ENCODE peak calls at places on chromosomes 13 and 19, in seven cellular contexts. Z, M, N, P, L, V and T are unnamed samples.

GRCh38 chr19:56613639-56614038 is 18.5 kb downstream of the ZNF71 start:
- DNase-seq in M (no peak), P (no peak), Z (no peak), L (no peak), V (no peak), N (no peak), T (no peak)

GRCh38 chr19:33396701-33397535 is 23.4 kb downstream of the CEBPG start:
- DNase-seq in P (no peak), V (peak), M (peak), L (no peak), N (peak), Z (peak), T (no peak)

GRCh38 chr19:33394006-33394722 is 20.7 kb downstream of the CEBPG start:
- DNase-seq in P (no peak), L (no peak), M (peak), Z (no peak), V (peak), N (peak), T (no peak)

GRCh38 chr19:6540918-6541689 is 10.3 kb downstream of the TNFSF9 start:
- DNase-seq in P (no peak), N (no peak), V (no peak), M (no peak), Z (no peak), L (no peak), T (no peak)

GRCh38 chr19:54449701-54450069 is 686 bp downstream of the LENG8 start:
- DNase-seq in M (no peak), N (no peak), L (no peak), P (no peak), Z (no peak), V (no peak), T (no peak)

GRCh38 chr19:54431255-54431838 is 16.1 kb downstream of the TTYH1 start:
- DNase-seq in M (peak), V (peak), P (peak), N (no peak), Z (no peak), L (no peak), T (peak)

GRCh38 chr19:5340637-5341447 is at the start of gene PTPRS:
- DNase-seq in L (peak), V (peak), P (peak), M (peak), N (peak), Z (peak), T (no peak)

GRCh38 chr19:4089946-4090345 is 23.2 kb upstream of the ZBTB7A start:
- DNase-seq in N (no peak), M (no peak), L (no peak), V (no peak), P (no peak), Z (no peak), T (no peak)

GRCh38 chr19:49567722-49568454 is 12.5 kb downstream of the NOSIP start:
- DNase-seq in V (no peak), M (no peak), L (peak), N (no peak), P (no peak), Z (no peak), T (no peak)

GRCh38 chr19:1852729-1853128 is 4.4 kb upstream of the REXO1 start:
- DNase-seq in L (no peak), Z (no peak), M (no peak), N (no peak), P (no peak), V (no peak), T (no peak)

GRCh38 chr13:93227906-93228801 is 1.5 kb downstream of the GPC6 start:
- DNase-seq in Z (no peak), P (no peak), L (no peak), V (peak), M (peak), N (peak), T (no peak)

GRCh38 chr13:75558130-75558840 is 8.7 kb downstream of the UCHL3 start:
- DNase-seq in M (no peak), P (no peak), Z (no peak), L (no peak), N (no peak), V (no peak), T (no peak)

GRCh38 chr19:10907925-10908324 is 20.5 kb downstream of the YIPF2 start:
- DNase-seq in Z (no peak), L (no peak), P (no peak), M (no peak), V (no peak), N (no peak), T (no peak)

GRCh38 chr19:1417681-1418493 is 10.5 kb downstream of the DAZAP1 start:
- DNase-seq in M (no peak), L (no peak), N (no peak), V (no peak), Z (no peak), P (no peak), T (no peak)

GRCh38 chr13:68176486-68176885 is 946.4 kb upstream of the PCDH9 start:
- DNase-seq in M (no peak), V (no peak), P (peak), L (no peak), N (no peak), Z (peak), T (no peak)

GRCh38 chr13:106851251-106851650 is 283.3 kb upstream of the ARGLU1 start:
- DNase-seq in Z (no peak), V (no peak), N (no peak), M (no peak), P (no peak), L (no peak), T (no peak)

GRCh38 chr13:110914293-110915056 is 394 bp downstream of the ANKRD10 start:
- DNase-seq in P (peak), N (peak), L (peak), M (peak), Z (peak), V (peak), T (no peak)

GRCh38 chr19:39845172-39845571 is 1.0 kb downstream of the FBL start:
- DNase-seq in Z (no peak), M (no peak), V (no peak), P (no peak), L (no peak), N (no peak), T (no peak)

GRCh38 chr19:10891360-10892108 is 20.2 kb downstream of the CARM1 start:
- DNase-seq in M (no peak), Z (no peak), L (no peak), P (no peak), V (peak), N (no peak), T (no peak)

GRCh38 chr19:6472713-6473112 is 8.6 kb downstream of the CRB3 start:
- DNase-seq in Z (no peak), N (no peak), M (no peak), P (no peak), L (no peak), V (no peak), T (no peak)

GRCh38 chr19:50320051-50320450 is 9.1 kb downstream of the KCNC3 start:
- DNase-seq in M (peak), V (no peak), N (no peak), L (no peak), P (no peak), Z (no peak), T (no peak)

GRCh38 chr13:105035092-105035491 is 1500.4 kb downstream of the EFNB2 start:
- DNase-seq in M (no peak), L (no peak), V (no peak), Z (peak), N (no peak), P (no peak), T (peak)

GRCh38 chr19:19538077-19538764 is at the start of gene CILP2:
- DNase-seq in L (peak), N (peak), Z (no peak), P (peak), V (peak), M (no peak), T (no peak)

GRCh38 chr19:29587518-29587986 is 18.5 kb upstream of the POP4 start:
- DNase-seq in L (peak), M (no peak), V (no peak), N (no peak), Z (no peak), P (no peak), T (no peak)

GRCh38 chr19:10193666-10194499 is 870 bp downstream of the DNMT1 start:
- DNase-seq in L (peak), M (peak), V (peak), Z (peak), N (peak), P (no peak), T (no peak)

GRCh38 chr13:70394149-70394548 is 285.9 kb upstream of the KLHL1 start:
- DNase-seq in Z (no peak), N (no peak), M (no peak), L (no peak), P (no peak), V (no peak), T (no peak)

GRCh38 chr19:17180997-17181702 is 34.0 kb upstream of the USE1 start:
- DNase-seq in N (no peak), V (no peak), Z (no peak), M (no peak), L (no peak), P (no peak), T (no peak)

GRCh38 chr13:73870970-73871935 is 263.0 kb downstream of the KLF12 start:
- DNase-seq in M (no peak), V (peak), L (no peak), P (no peak), N (no peak), Z (peak), T (no peak)

GRCh38 chr13:40492511-40492910 is 173.9 kb downstream of the FOXO1 start:
- DNase-seq in V (no peak), Z (no peak), L (no peak), P (no peak), N (no peak), M (no peak), T (no peak)

GRCh38 chr19:48454150-48454730 is 1.1 kb upstream of the KCNJ14 start:
- DNase-seq in V (no peak), P (no peak), N (no peak), Z (no peak), L (no peak), M (peak), T (no peak)

GRCh38 chr19:48752511-48753365 is at the start of gene FUT1:
- DNase-seq in Z (no peak), V (peak), P (peak), N (peak), L (peak), M (peak), T (peak)

GRCh38 chr19:5480427-5480836 is 25.2 kb downstream of the ZNRF4 start:
- DNase-seq in V (no peak), L (peak), P (peak), N (peak), M (no peak), Z (peak), T (no peak)

GRCh38 chr19:5961969-5962945 is 15.7 kb downstream of the RANBP3 start:
- DNase-seq in N (no peak), M (no peak), Z (peak), L (peak), P (no peak), V (peak), T (peak)

GRCh38 chr13:50275392-50276063 is 260.3 kb downstream of the KCNRG start:
- DNase-seq in P (no peak), M (no peak), V (no peak), N (no peak), Z (no peak), L (no peak), T (peak)

GRCh38 chr19:46213156-46213555 is 16.4 kb upstream of the IGFL1 start:
- DNase-seq in L (no peak), N (peak), V (peak), P (no peak), Z (no peak), M (no peak), T (no peak)

GRCh38 chr19:46213806-46214205 is 15.7 kb upstream of the IGFL1 start:
- DNase-seq in M (peak), Z (no peak), V (no peak), P (no peak), N (no peak), L (no peak), T (no peak)

GRCh38 chr19:46210634-46211033 is 18.9 kb upstream of the IGFL1 start:
- DNase-seq in N (no peak), Z (no peak), V (peak), P (no peak), M (no peak), L (no peak), T (no peak)

GRCh38 chr19:46209051-46209450 is 20.5 kb upstream of the IGFL1 start:
- DNase-seq in L (no peak), Z (no peak), M (no peak), N (no peak), V (peak), P (peak), T (no peak)

GRCh38 chr19:46211201-46211881 is 18.2 kb upstream of the IGFL1 start:
- DNase-seq in M (no peak), V (peak), P (peak), N (no peak), L (no peak), Z (peak), T (no peak)
- TF ChIP-seq CTCF in M (no peak), V (no peak), P (no peak), N (no peak), L (no peak), Z (no peak), T (no peak)

DNA sequence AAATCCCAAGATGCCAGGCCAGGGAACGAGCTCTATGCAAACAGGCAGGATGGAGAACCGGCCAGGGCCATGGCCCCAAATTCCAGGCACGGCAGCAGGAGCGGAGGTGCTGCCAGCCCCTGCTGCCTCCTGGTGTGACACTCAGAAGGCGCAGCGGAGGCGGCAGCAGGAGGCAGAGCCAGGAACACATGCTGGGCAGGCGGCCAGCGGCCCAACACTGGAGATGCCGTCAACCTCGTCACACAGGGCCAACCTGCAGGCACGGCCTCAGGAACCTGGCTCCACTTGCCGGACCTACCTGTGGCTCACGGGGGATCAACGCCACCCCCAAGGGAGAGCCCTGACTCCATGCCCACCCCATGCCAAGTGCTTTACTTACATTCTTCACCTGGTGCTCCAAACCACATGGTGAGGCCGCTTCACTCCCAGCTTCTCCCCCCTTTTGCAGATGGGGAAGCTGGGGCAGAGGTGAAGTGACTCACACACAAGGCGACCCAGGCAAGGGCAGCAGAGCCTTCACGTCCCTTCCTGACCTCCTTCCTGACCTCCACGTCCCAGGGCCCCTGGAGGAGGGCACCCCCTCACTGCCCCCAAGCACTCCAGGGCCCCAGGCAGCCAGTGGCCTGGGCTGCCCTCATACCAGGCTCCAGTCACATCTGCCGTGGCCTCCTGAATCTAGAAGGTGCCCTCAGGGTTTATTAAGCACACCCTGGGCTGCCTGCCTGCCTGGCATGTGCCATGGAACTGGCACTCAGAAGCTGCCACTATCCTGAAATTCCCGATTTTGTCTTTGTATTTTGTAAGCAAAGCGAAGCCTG is 43.5 kb downstream of the GGACT start:
- DNase-seq in Z (peak), M (peak), L (no peak), N (no peak), P (no peak), V (peak), T (peak)
- TF ChIP-seq CTCF in Z (peak), M (no peak), L (no peak), N (no peak), P (no peak), V (no peak), T (peak)

GRCh38 chr13:44648392-44649117 is 72.4 kb upstream of the TSC22D1 start:
- DNase-seq in L (no peak), Z (peak), M (no peak), N (no peak), V (no peak), P (no peak), T (no peak)
- TF ChIP-seq CTCF in L (peak), Z (no peak), M (no peak), N (peak), V (no peak), P (peak), T (no peak)

GRCh38 chr19:42343344-42344110 is 18.1 kb downstream of the MEGF8 start:
- DNase-seq in N (no peak), L (no peak), Z (no peak), V (no peak), P (no peak), M (no peak), T (no peak)
- TF ChIP-seq CTCF in N (peak), L (no peak), Z (peak), V (no peak), P (no peak), M (no peak), T (no peak)